ENCODE peak calls at places on chromosomes 7 and 10, in nine cellular contexts. W is cardiac muscle cell, R is PC-3, K is AG04449, Z is foreskin fibroblast, P is ovary, O is AG04450, C is lower lobe of right lung, H is epithelial cell of proximal tubule. A is an unnamed sample.

GRCh38 chr10:17227367-17228080 is 517 bp upstream of the VIM start:
- DNase-seq in P (no peak), R (no peak), O (no peak), H (no peak), K (no peak), C (no peak), Z (peak; percentile 58), W (no peak), A (no peak)

GRCh38 chr7:114988755-114989154 is 66.9 kb downstream of the MDFIC start:
- DNase-seq in W (peak; percentile 82), C (no peak), P (peak; percentile 36), R (peak; percentile 76), O (no peak), H (no peak), K (no peak), Z (peak; percentile 88), A (peak; percentile 48)

GRCh38 chr10:80497187-80498038 is 40.3 kb upstream of the SH2D4B start:
- DNase-seq in R (no peak), W (peak; percentile 92), O (no peak), Z (peak; percentile 90), C (peak; percentile 67), H (no peak), P (no peak), K (no peak), A (peak; percentile 29)

GRCh38 chr10:89637108-89637507 is 7.9 kb downstream of the PANK1 start:
- DNase-seq in Z (no peak), O (no peak), R (no peak), H (no peak), C (no peak), W (no peak), K (no peak), P (no peak), A (no peak)

GRCh38 chr10:51773681-51774080 is 74.3 kb upstream of the CSTF2T start:
- DNase-seq in K (no peak), O (no peak), P (no peak), W (no peak), R (peak; percentile 20), Z (no peak), C (no peak), H (no peak), A (no peak)

GRCh38 chr10:117271427-117271826 is 30.5 kb downstream of the SLC18A2 start:
- DNase-seq in W (peak; percentile 4), Z (peak; percentile 30), H (no peak), C (no peak), K (no peak), O (no peak), P (no peak), R (peak; percentile 75), A (no peak)

GRCh38 chr10:19816420-19817250 is at the start of gene PLXDC2:
- DNase-seq in C (peak; percentile 82), R (peak; percentile 9), O (peak; percentile 20), Z (peak; percentile 65), P (peak; percentile 61), H (no peak), W (no peak), K (no peak), A (no peak)

GRCh38 chr7:134992626-134993179 is 6.4 kb downstream of the AGBL3 start:
- DNase-seq in P (peak; percentile 32), W (peak; percentile 66), C (no peak), H (no peak), K (no peak), R (no peak), Z (no peak), O (no peak), A (no peak)

GRCh38 chr7:45567713-45568112 is 6.5 kb upstream of the ADCY1 start:
- DNase-seq in C (no peak), K (no peak), W (no peak), Z (no peak), P (no peak), R (no peak), H (no peak), O (no peak), A (no peak)

GRCh38 chr10:30553625-30554442 is 75.7 kb downstream of the LYZL2 start:
- DNase-seq in O (no peak), P (peak; percentile 68), R (peak; percentile 16), H (no peak), C (peak; percentile 76), Z (peak; percentile 72), K (no peak), W (peak; percentile 86), A (peak; percentile 11)

GRCh38 chr7:149546331-149546730 is 48.7 kb upstream of the ZNF746 start:
- DNase-seq in C (no peak), W (no peak), P (no peak), Z (no peak), O (no peak), K (no peak), H (no peak), R (no peak), A (no peak)

GRCh38 chr7:46486264-46487206 is 565.5 kb upstream of the IGFBP3 start:
- DNase-seq in R (peak; percentile 80), O (peak; percentile 33), K (peak; percentile 58), P (peak; percentile 10), C (no peak), Z (peak; percentile 90), W (peak; percentile 67), H (peak; percentile 48), A (no peak)

GRCh38 chr7:27182861-27183681 is 2.0 kb downstream of the HOXA11 start:
- DNase-seq in C (peak; percentile 31), Z (peak; percentile 56), H (no peak), P (no peak), O (no peak), W (no peak), K (no peak), R (no peak), A (no peak)

GRCh38 chr10:44308935-44309334 is 76.0 kb downstream of the CXCL12 start:
- DNase-seq in W (no peak), C (no peak), R (no peak), O (no peak), K (no peak), P (no peak), H (no peak), Z (no peak), A (no peak)

GRCh38 chr10:23742368-23742767 is 303.5 kb downstream of the OTUD1 start:
- DNase-seq in H (no peak), R (no peak), Z (no peak), O (no peak), K (no peak), C (no peak), W (no peak), P (no peak), A (no peak)

GRCh38 chr7:108181073-108181985 is 51.2 kb upstream of the LAMB4 start:
- DNase-seq in H (peak; percentile 27), W (peak; percentile 76), K (peak; percentile 12), P (no peak), R (peak; percentile 80), O (peak; percentile 30), Z (peak; percentile 80), C (no peak), A (peak; percentile 43)

GRCh38 chr10:28300027-28300426 is 2.8 kb downstream of the MPP7 start:
- DNase-seq in P (no peak), R (peak; percentile 15), K (no peak), H (no peak), O (no peak), C (no peak), W (no peak), Z (peak; percentile 34), A (no peak)

DNA sequence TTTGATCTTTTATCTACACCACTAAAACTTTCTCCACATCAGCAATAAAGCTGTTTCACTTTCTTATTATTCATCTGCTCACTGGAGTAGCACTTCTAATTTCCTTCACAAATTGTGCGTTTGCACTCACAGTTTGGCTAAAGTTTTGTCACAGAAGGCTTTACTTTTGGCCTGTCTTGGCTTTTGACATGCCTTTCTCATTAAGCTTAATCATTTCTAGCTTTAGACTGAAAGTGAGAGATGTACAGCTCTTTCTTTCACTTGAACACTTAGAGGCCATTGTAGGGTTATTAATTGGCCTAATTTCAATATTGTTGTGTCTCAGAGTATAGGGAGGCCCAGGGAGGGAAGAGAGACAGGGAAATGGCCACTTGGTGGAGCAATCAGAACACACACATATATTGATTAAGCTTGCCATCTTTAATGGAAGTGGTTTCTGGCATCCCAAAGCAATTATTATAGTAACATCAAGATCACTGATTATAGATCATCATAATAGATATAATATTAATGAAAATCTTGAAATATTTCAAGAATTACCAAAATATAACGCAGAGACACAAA is 512.5 kb downstream of the ETV1 start:
- DNase-seq in R (peak; percentile 22), Z (peak; percentile 45), W (peak; percentile 1), O (no peak), C (no peak), K (no peak), P (no peak), H (no peak), A (no peak)
- TF ChIP-seq CTCF in R (peak; percentile 48), Z (peak; percentile 7), W (no peak), O (peak; percentile 18), C (no peak), K (no peak), P (no peak), H (peak; percentile 46), A (peak; percentile 3)

GRCh38 chr7:151008143-151008510 is 16.2 kb downstream of the ATG9B start:
- DNase-seq in Z (no peak), O (no peak), P (no peak), K (no peak), H (no peak), C (no peak), W (peak; percentile 75), R (no peak), A (no peak)
- H3K4me3 ChIP-seq in Z (no peak overlapping the region), O (no peak overlapping the region), P (no peak overlapping the region), K (no peak overlapping the region), H (peak overlapping the region; percentile 28), C (peak overlapping the region; percentile 29), W (no peak overlapping the region), R (no peak overlapping the region), A (no peak overlapping the region)

GRCh38 chr7:109476409-109476808 is 906.7 kb downstream of the DNAJB9 start:
- DNase-seq in P (no peak), Z (no peak), R (no peak), O (no peak), W (no peak), C (no peak), H (no peak), K (no peak), A (no peak)

GRCh38 chr7:109479388-109479787 is 909.7 kb downstream of the DNAJB9 start:
- DNase-seq in C (no peak), P (no peak), H (no peak), K (no peak), Z (no peak), W (no peak), O (no peak), R (peak; percentile 11), A (no peak)
- TF ChIP-seq CTCF in C (no peak), P (no peak), H (no peak), K (no peak), Z (no peak), W (no peak), O (no peak), R (peak; percentile 29), A (no peak)

DNA sequence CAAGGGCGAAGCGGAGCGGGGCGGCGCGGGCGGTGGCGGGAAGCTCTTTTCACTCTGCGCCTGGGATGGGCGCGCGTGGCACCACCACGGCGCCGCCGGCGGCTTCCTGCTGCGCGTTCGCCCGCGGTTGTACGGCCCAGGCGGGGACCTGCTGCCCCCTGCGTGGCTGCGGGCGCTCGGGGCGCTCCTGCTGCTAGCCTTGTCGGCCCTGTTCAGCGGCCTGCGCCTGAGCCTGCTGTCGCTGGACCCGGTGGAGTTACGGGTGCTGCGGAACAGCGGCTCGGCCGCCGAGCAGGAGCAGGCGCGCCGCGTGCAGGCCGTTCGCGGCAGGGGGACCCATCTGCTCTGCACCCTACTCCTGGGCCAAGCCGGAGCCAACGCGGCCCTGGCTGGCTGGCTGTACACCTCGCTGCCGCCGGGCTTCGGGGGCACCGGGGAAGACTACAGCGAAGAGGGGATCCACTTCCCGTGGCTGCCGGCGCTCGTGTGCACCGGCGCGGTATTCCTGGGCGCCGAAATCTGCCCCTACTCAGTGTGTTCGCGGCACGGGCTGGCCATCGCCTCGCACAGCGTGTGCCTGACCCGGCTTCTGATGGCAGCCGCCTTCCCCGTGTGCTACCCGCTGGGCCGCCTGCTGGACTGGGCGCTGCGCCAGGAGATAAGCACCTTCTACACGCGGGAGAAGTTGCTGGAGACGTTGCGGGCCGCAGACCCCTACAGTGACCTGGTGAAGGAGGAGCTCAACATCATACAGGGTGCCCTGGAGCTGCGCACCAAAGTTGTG is 927 bp downstream of the CNNM1 start:
- DNase-seq in Z (peak; percentile 72), W (peak; percentile 27), P (peak; percentile 33), H (no peak), O (no peak), C (peak; percentile 56), R (peak; percentile 16), K (no peak), A (no peak)
- H3K4me3 ChIP-seq in Z (peak overlapping the region; percentile 69), W (peak overlapping the region; percentile 47), P (peak overlapping the region; percentile 46), H (peak overlapping the region; percentile 57), O (peak overlapping the region; percentile 42), C (peak overlapping the region; percentile 55), R (peak overlapping the region; percentile 74), K (peak overlapping the region; percentile 58), A (peak overlapping the region; percentile 71)

A was measured in HFF-Myc.